ENCODE peak calls at places on chromosomes 16 and 17, in seven cellular contexts. One of them, this sample, is unnamed. For H3K4me1 and H3K27me3, the result is how much of the 10 kb centered on the place peaks cover.

GRCh38 chr16:26365555-26365954 is 673.8 kb downstream of the HS3ST4 start:
- DNase-seq in pancreas: no peak
- DNase-seq in stomach: no peak
- DNase-seq in lung: no peak
- DNase-seq in GM23248: no peak
- DNase-seq in CD8-positive, alpha-beta memory T cell: no peak
- DNase-seq in endothelial cell of umbilical vein: no peak
- DNase-seq in this sample: no peak

GRCh38 chr16:84751947-84752346 is 52.1 kb downstream of the USP10 start:
- DNase-seq in pancreas: no peak
- DNase-seq in stomach: no peak
- DNase-seq in lung: no peak
- DNase-seq in GM23248: peak
- DNase-seq in CD8-positive, alpha-beta memory T cell: no peak
- DNase-seq in endothelial cell of umbilical vein: peak
- DNase-seq in this sample: no peak

GRCh38 chr17:1413281-1413791 is 13.3 kb upstream of the YWHAE start:
- DNase-seq in pancreas: peak
- DNase-seq in stomach: peak
- DNase-seq in lung: peak
- DNase-seq in GM23248: peak
- DNase-seq in CD8-positive, alpha-beta memory T cell: no peak
- DNase-seq in endothelial cell of umbilical vein: peak
- DNase-seq in this sample: no peak

GRCh38 chr17:61467416-61468262 is 15.4 kb downstream of the TBX4 start:
- DNase-seq in pancreas: no peak
- DNase-seq in stomach: peak
- DNase-seq in lung: no peak
- DNase-seq in GM23248: peak
- DNase-seq in CD8-positive, alpha-beta memory T cell: no peak
- DNase-seq in endothelial cell of umbilical vein: peak
- DNase-seq in this sample: no peak

GRCh38 chr17:63940584-63940983 is 8.5 kb upstream of the CD79B start:
- DNase-seq in pancreas: no peak
- DNase-seq in stomach: no peak
- DNase-seq in lung: no peak
- DNase-seq in GM23248: no peak
- DNase-seq in CD8-positive, alpha-beta memory T cell: no peak
- DNase-seq in endothelial cell of umbilical vein: no peak
- DNase-seq in this sample: no peak

GRCh38 chr17:74759941-74760340 is 11.5 kb downstream of the NHERF1 start:
- DNase-seq in pancreas: peak
- DNase-seq in stomach: peak
- DNase-seq in lung: peak
- DNase-seq in GM23248: no peak
- DNase-seq in CD8-positive, alpha-beta memory T cell: no peak
- DNase-seq in endothelial cell of umbilical vein: no peak
- DNase-seq in this sample: no peak

GRCh38 chr17:55286681-55287589 is 22.2 kb downstream of the HLF start:
- DNase-seq in pancreas: peak
- DNase-seq in stomach: peak
- DNase-seq in lung: no peak
- DNase-seq in GM23248: peak
- DNase-seq in CD8-positive, alpha-beta memory T cell: no peak
- DNase-seq in endothelial cell of umbilical vein: no peak
- DNase-seq in this sample: no peak

GRCh38 chr17:40306395-40306794 is 2.6 kb upstream of the RARA start:
- DNase-seq in pancreas: no peak
- DNase-seq in stomach: no peak
- DNase-seq in lung: no peak
- DNase-seq in GM23248: peak
- DNase-seq in CD8-positive, alpha-beta memory T cell: no peak
- DNase-seq in endothelial cell of umbilical vein: no peak
- DNase-seq in this sample: no peak

GRCh38 chr17:44556114-44556853 is 1.0 kb upstream of the FZD2 start:
- DNase-seq in pancreas: peak
- DNase-seq in stomach: peak
- DNase-seq in lung: no peak
- DNase-seq in GM23248: peak
- DNase-seq in CD8-positive, alpha-beta memory T cell: peak
- DNase-seq in endothelial cell of umbilical vein: peak
- DNase-seq in this sample: no peak

GRCh38 chr17:37683454-37683984 is 40.3 kb upstream of the DDX52 start:
- DNase-seq in pancreas: no peak
- DNase-seq in stomach: no peak
- DNase-seq in lung: no peak
- DNase-seq in GM23248: no peak
- DNase-seq in CD8-positive, alpha-beta memory T cell: peak
- DNase-seq in endothelial cell of umbilical vein: no peak
- DNase-seq in this sample: no peak

GRCh38 chr16:50598256-50598894 is 50.2 kb downstream of the NKD1 start:
- DNase-seq in pancreas: peak
- DNase-seq in stomach: peak
- DNase-seq in lung: no peak
- DNase-seq in GM23248: no peak
- DNase-seq in CD8-positive, alpha-beta memory T cell: no peak
- DNase-seq in endothelial cell of umbilical vein: no peak
- DNase-seq in this sample: no peak

GRCh38 chr17:17051791-17052461 is 9.7 kb downstream of the MPRIP start:
- DNase-seq in pancreas: no peak
- DNase-seq in stomach: peak
- DNase-seq in lung: no peak
- DNase-seq in GM23248: peak
- DNase-seq in CD8-positive, alpha-beta memory T cell: no peak
- DNase-seq in endothelial cell of umbilical vein: no peak
- DNase-seq in this sample: no peak

GRCh38 chr17:57911834-57912673 is 43.2 kb downstream of the CUEDC1 start:
- DNase-seq in pancreas: peak
- DNase-seq in stomach: peak
- DNase-seq in lung: peak
- DNase-seq in GM23248: peak
- DNase-seq in CD8-positive, alpha-beta memory T cell: no peak
- DNase-seq in endothelial cell of umbilical vein: peak
- DNase-seq in this sample: no peak

GRCh38 chr17:75478508-75478907 is 22.1 kb downstream of the TMEM94 start:
- DNase-seq in pancreas: no peak
- DNase-seq in stomach: no peak
- DNase-seq in lung: no peak
- DNase-seq in GM23248: no peak
- DNase-seq in CD8-positive, alpha-beta memory T cell: no peak
- DNase-seq in endothelial cell of umbilical vein: no peak
- DNase-seq in this sample: no peak

GRCh38 chr17:43530303-43531081 is 15.6 kb downstream of the ETV4 start:
- DNase-seq in pancreas: peak
- DNase-seq in stomach: peak
- DNase-seq in lung: peak
- DNase-seq in GM23248: peak
- DNase-seq in CD8-positive, alpha-beta memory T cell: no peak
- DNase-seq in endothelial cell of umbilical vein: peak
- DNase-seq in this sample: no peak

GRCh38 chr17:43531082-43531378 is 15.1 kb downstream of the ETV4 start:
- DNase-seq in pancreas: no peak
- DNase-seq in stomach: no peak
- DNase-seq in lung: no peak
- DNase-seq in GM23248: no peak
- DNase-seq in CD8-positive, alpha-beta memory T cell: no peak
- DNase-seq in endothelial cell of umbilical vein: no peak
- DNase-seq in this sample: no peak

GRCh38 chr17:43528319-43528987 is 17.7 kb downstream of the ETV4 start:
- DNase-seq in pancreas: peak
- DNase-seq in stomach: no peak
- DNase-seq in lung: no peak
- DNase-seq in GM23248: no peak
- DNase-seq in CD8-positive, alpha-beta memory T cell: no peak
- DNase-seq in endothelial cell of umbilical vein: no peak
- DNase-seq in this sample: no peak

GRCh38 chr17:43529977-43530302 is 16.2 kb downstream of the ETV4 start:
- DNase-seq in pancreas: no peak
- DNase-seq in stomach: no peak
- DNase-seq in lung: no peak
- DNase-seq in GM23248: no peak
- DNase-seq in CD8-positive, alpha-beta memory T cell: no peak
- DNase-seq in endothelial cell of umbilical vein: no peak
- DNase-seq in this sample: no peak

DNA sequence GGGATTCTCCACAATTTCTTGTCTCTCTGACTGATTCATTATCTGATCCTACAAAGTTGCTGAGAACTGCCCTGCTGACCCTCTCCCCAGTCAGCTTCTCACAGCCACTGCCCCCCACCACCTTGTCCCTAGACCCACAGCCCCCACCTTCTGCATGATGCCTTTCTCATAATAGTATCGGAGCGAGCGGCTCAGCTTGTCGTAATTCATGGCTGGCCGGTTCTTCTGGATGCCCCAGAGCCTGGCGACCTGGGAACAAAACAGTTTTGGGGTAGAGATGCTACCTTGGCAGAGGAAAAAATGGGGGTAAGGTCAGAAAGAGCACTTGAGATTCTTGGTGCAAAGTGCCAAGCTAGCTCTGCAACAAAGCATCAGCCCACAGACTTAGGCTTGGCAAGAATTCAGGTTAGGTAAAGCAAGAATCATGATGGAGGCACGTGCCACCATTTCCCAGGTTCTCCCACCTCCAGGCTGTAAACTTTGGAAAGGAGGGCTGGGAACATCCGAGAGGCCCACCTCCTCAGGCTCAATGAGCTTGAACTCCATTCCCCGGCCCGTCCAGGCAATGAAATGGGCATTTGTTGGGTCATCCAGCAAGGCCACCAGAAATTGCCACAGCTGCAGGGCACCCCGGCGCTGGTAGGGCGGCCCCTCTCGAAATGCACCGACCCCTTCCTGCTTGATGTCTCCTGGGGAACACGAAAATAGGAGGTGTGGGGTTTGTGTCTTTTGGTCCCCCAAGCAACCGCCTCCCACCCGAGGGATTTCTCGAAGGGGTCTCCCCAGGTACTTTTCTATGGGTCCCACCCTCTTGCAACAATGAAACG is 16.9 kb downstream of the ETV4 start:
- DNase-seq in pancreas: no peak
- DNase-seq in stomach: no peak
- DNase-seq in lung: no peak
- DNase-seq in GM23248: no peak
- DNase-seq in CD8-positive, alpha-beta memory T cell: no peak
- DNase-seq in endothelial cell of umbilical vein: no peak
- DNase-seq in this sample: no peak
- H3K27ac ChIP-seq in pancreas: peak
- H3K27ac ChIP-seq in stomach: no peak
- H3K27ac ChIP-seq in lung: no peak
- H3K27ac ChIP-seq in GM23248: no peak
- H3K27ac ChIP-seq in CD8-positive, alpha-beta memory T cell: no peak
- H3K27ac ChIP-seq in endothelial cell of umbilical vein: no peak
- H3K27ac ChIP-seq in this sample: no peak

GRCh38 chr17:47221154-47221553 is 12.0 kb downstream of the MYL4 start:
- DNase-seq in pancreas: no peak
- DNase-seq in stomach: no peak
- DNase-seq in lung: no peak
- DNase-seq in GM23248: no peak
- DNase-seq in CD8-positive, alpha-beta memory T cell: no peak
- DNase-seq in endothelial cell of umbilical vein: no peak
- DNase-seq in this sample: no peak
- H3K4me1 ChIP-seq in pancreas: under half
- H3K4me1 ChIP-seq in stomach: half or more
- H3K4me1 ChIP-seq in lung: under half
- H3K4me1 ChIP-seq in GM23248: under half
- H3K4me1 ChIP-seq in CD8-positive, alpha-beta memory T cell: under half
- H3K4me1 ChIP-seq in endothelial cell of umbilical vein: under half
- H3K4me1 ChIP-seq in this sample: under half

GRCh38 chr17:46120078-46120477 is 73.2 kb downstream of the KANSL1 start:
- DNase-seq in pancreas: no peak
- DNase-seq in stomach: no peak
- DNase-seq in lung: no peak
- DNase-seq in GM23248: no peak
- DNase-seq in CD8-positive, alpha-beta memory T cell: no peak
- DNase-seq in endothelial cell of umbilical vein: no peak
- DNase-seq in this sample: no peak
- H3K27me3 ChIP-seq in pancreas: under half
- H3K27me3 ChIP-seq in stomach: under half
- H3K27me3 ChIP-seq in lung: under half
- H3K27me3 ChIP-seq in GM23248: under half
- H3K27me3 ChIP-seq in CD8-positive, alpha-beta memory T cell: under half
- H3K27me3 ChIP-seq in endothelial cell of umbilical vein: under half
- H3K27me3 ChIP-seq in this sample: under half

GRCh38 chr17:9977175-9977574 is 72.1 kb upstream of the RCVRN start:
- DNase-seq in pancreas: no peak
- DNase-seq in stomach: no peak
- DNase-seq in lung: no peak
- DNase-seq in GM23248: peak
- DNase-seq in CD8-positive, alpha-beta memory T cell: no peak
- DNase-seq in endothelial cell of umbilical vein: no peak
- DNase-seq in this sample: no peak
- H3K27ac ChIP-seq in pancreas: no peak
- H3K27ac ChIP-seq in stomach: no peak
- H3K27ac ChIP-seq in lung: no peak
- H3K27ac ChIP-seq in GM23248: no peak
- H3K27ac ChIP-seq in CD8-positive, alpha-beta memory T cell: no peak
- H3K27ac ChIP-seq in endothelial cell of umbilical vein: no peak
- H3K27ac ChIP-seq in this sample: no peak

GRCh38 chr16:88748364-88748763 is 36.7 kb downstream of the PIEZO1 start:
- DNase-seq in pancreas: no peak
- DNase-seq in stomach: no peak
- DNase-seq in lung: no peak
- DNase-seq in GM23248: no peak
- DNase-seq in CD8-positive, alpha-beta memory T cell: no peak
- DNase-seq in endothelial cell of umbilical vein: no peak
- DNase-seq in this sample: no peak

GRCh38 chr16:88747588-88748301 is 37.3 kb downstream of the PIEZO1 start:
- DNase-seq in pancreas: peak
- DNase-seq in stomach: peak
- DNase-seq in lung: no peak
- DNase-seq in GM23248: no peak
- DNase-seq in CD8-positive, alpha-beta memory T cell: no peak
- DNase-seq in endothelial cell of umbilical vein: no peak
- DNase-seq in this sample: no peak

GRCh38 chr16:88744839-88745521 is 38.7 kb downstream of the CTU2 start:
- DNase-seq in pancreas: no peak
- DNase-seq in stomach: no peak
- DNase-seq in lung: no peak
- DNase-seq in GM23248: no peak
- DNase-seq in CD8-positive, alpha-beta memory T cell: no peak
- DNase-seq in endothelial cell of umbilical vein: no peak
- DNase-seq in this sample: no peak

GRCh38 chr16:88744520-88744835 is 38.2 kb downstream of the CTU2 start:
- DNase-seq in pancreas: no peak
- DNase-seq in stomach: no peak
- DNase-seq in lung: no peak
- DNase-seq in GM23248: no peak
- DNase-seq in CD8-positive, alpha-beta memory T cell: no peak
- DNase-seq in endothelial cell of umbilical vein: no peak
- DNase-seq in this sample: no peak

DNA sequence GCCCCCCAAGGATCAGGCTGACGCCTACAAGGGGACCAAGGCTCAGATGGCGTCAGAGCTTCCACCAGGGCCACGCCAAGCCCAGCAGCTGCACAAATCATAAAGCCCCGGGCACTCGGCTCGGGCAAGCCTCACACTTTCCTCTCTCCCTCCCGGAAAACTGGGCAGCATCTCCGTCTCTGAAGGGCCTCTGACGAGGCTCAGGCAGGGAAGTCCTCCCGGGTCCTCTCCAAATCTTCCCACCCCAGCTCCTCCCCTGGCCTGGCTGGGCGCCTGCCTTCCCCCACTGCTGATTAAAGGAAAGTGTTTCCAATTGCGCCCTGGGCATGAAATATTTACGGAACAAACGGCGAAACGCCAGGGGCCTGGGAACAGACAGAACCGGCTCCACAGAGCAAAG is 38.5 kb downstream of the PIEZO1 start:
- DNase-seq in pancreas: no peak
- DNase-seq in stomach: no peak
- DNase-seq in lung: no peak
- DNase-seq in GM23248: no peak
- DNase-seq in CD8-positive, alpha-beta memory T cell: no peak
- DNase-seq in endothelial cell of umbilical vein: no peak
- DNase-seq in this sample: no peak
- H3K4me1 ChIP-seq in pancreas: under half
- H3K4me1 ChIP-seq in stomach: under half
- H3K4me1 ChIP-seq in lung: under half
- H3K4me1 ChIP-seq in GM23248: under half
- H3K4me1 ChIP-seq in CD8-positive, alpha-beta memory T cell: under half
- H3K4me1 ChIP-seq in endothelial cell of umbilical vein: under half
- H3K4me1 ChIP-seq in this sample: under half

This sample was measured in CD4-positive, CD25-positive, alpha-beta regulatory T cell.